ENCODE peak calls at places on chromosomes 5 and 9, in four cellular contexts. A is mammary epithelial cell, U is lower lobe of right lung, P is aorta. O is an unnamed sample. For H3K36me3, the result is how much of the 10 kb centered on the place peaks cover.

GRCh38 chr5:130520211-130520610 is 615.9 kb downstream of the CHSY3 start:
- DNase-seq in A (peak), U (no peak), P (no peak), O (peak)

GRCh38 chr9:111118256-111118950 is 80.1 kb upstream of the LPAR1 start:
- DNase-seq in A (peak), U (no peak), P (no peak), O (peak)

GRCh38 chr9:131744715-131745201 is 4.9 kb upstream of the RAPGEF1 start:
- DNase-seq in A (no peak), U (peak), P (no peak), O (no peak)

GRCh38 chr5:151156732-151157402 is 712 bp downstream of the ANXA6 start:
- DNase-seq in A (no peak), U (no peak), P (no peak), O (no peak)

GRCh38 chr5:19676895-19677294 is 311.1 kb downstream of the CDH18 start:
- DNase-seq in A (peak), U (no peak), P (no peak), O (no peak)

GRCh38 chr9:127049044-127049443 is 73.4 kb downstream of the ANGPTL2 start:
- DNase-seq in A (peak), U (no peak), P (peak), O (peak)

GRCh38 chr9:4111233-4112000 is 188.5 kb downstream of the GLIS3 start:
- DNase-seq in A (no peak), U (no peak), P (no peak), O (no peak)

GRCh38 chr9:124442826-124443225 is 7.4 kb upstream of the ADGRD2 start:
- DNase-seq in A (no peak), U (no peak), P (peak), O (no peak)

GRCh38 chr5:44389410-44389879 is at the start of gene FGF10:
- DNase-seq in A (no peak), U (peak), P (peak), O (no peak)

GRCh38 chr5:112636751-112637150 is 100.9 kb upstream of the APC start:
- DNase-seq in A (no peak), U (no peak), P (no peak), O (no peak)

GRCh38 chr5:127608077-127608660 is 40.7 kb upstream of the CTXN3 start:
- DNase-seq in A (peak), U (no peak), P (no peak), O (no peak)

GRCh38 chr5:150109921-150110320 is 23.6 kb upstream of the CSF1R start:
- DNase-seq in A (peak), U (no peak), P (no peak), O (peak)

GRCh38 chr9:71663216-71663615 is 105.1 kb downstream of the CEMIP2 start:
- DNase-seq in A (no peak), U (no peak), P (no peak), O (no peak)

GRCh38 chr9:90880066-90880465 is 78.4 kb downstream of the SYK start:
- DNase-seq in A (no peak), U (no peak), P (no peak), O (no peak)

GRCh38 chr9:126965541-126966428 is 51.2 kb downstream of the RALGPS1 start:
- DNase-seq in A (peak), U (no peak), P (peak), O (peak)

GRCh38 chr5:133386662-133387061 is 225.7 kb downstream of the FSTL4 start:
- DNase-seq in A (no peak), U (no peak), P (no peak), O (no peak)

GRCh38 chr9:89608646-89609335 is 4.0 kb downstream of the GADD45G start:
- DNase-seq in A (no peak), U (no peak), P (no peak), O (no peak)

GRCh38 chr9:4196376-4196775 is 103.5 kb downstream of the GLIS3 start:
- DNase-seq in A (peak), U (no peak), P (no peak), O (no peak)

GRCh38 chr9:135079018-135079417 is 8.4 kb upstream of the OLFM1 start:
- DNase-seq in A (no peak), U (no peak), P (no peak), O (no peak)

GRCh38 chr9:90546200-90546599 is 96.4 kb downstream of the DIRAS2 start:
- DNase-seq in A (peak), U (no peak), P (no peak), O (peak)

GRCh38 chr9:93661591-93661990 is 85.2 kb downstream of the PHF2 start:
- DNase-seq in A (no peak), U (no peak), P (no peak), O (no peak)

GRCh38 chr9:93663877-93664548 is 87.6 kb downstream of the PHF2 start:
- DNase-seq in A (no peak), U (peak), P (peak), O (no peak)

GRCh38 chr9:93664549-93665120 is 88.3 kb downstream of the PHF2 start:
- DNase-seq in A (no peak), U (peak), P (peak), O (no peak)

GRCh38 chr9:93662016-93662638 is 85.7 kb downstream of the PHF2 start:
- DNase-seq in A (no peak), U (no peak), P (no peak), O (no peak)

GRCh38 chr9:93662952-93663572 is 86.7 kb downstream of the PHF2 start:
- DNase-seq in A (no peak), U (no peak), P (no peak), O (no peak)
- H3K36me3 ChIP-seq in A (under half), U (half or more), P (under half), O (under half)

GRCh38 chr9:134026561-134026960 is 1.3 kb downstream of the BRD3OS start:
- DNase-seq in A (no peak), U (no peak), P (no peak), O (no peak)
- H3K36me3 ChIP-seq in A (under half), U (under half), P (under half), O (under half)

GRCh38 chr9:116342071-116342470 is 188.5 kb downstream of the PAPPA start:
- DNase-seq in A (no peak), U (no peak), P (no peak), O (no peak)
- H3K36me3 ChIP-seq in A (under half), U (under half), P (under half), O (under half)

GRCh38 chr9:137781906-137782585 is 95.5 kb upstream of the CACNA1B start:
- DNase-seq in A (no peak), U (no peak), P (no peak), O (no peak)

GRCh38 chr9:137778336-137778735 is 99.2 kb upstream of the CACNA1B start:
- DNase-seq in A (no peak), U (no peak), P (no peak), O (no peak)

GRCh38 chr9:137777761-137778160 is 99.8 kb upstream of the CACNA1B start:
- DNase-seq in A (no peak), U (no peak), P (no peak), O (no peak)

GRCh38 chr9:137776306-137776995 is 101.1 kb upstream of the CACNA1B start:
- DNase-seq in A (no peak), U (no peak), P (no peak), O (no peak)

DNA sequence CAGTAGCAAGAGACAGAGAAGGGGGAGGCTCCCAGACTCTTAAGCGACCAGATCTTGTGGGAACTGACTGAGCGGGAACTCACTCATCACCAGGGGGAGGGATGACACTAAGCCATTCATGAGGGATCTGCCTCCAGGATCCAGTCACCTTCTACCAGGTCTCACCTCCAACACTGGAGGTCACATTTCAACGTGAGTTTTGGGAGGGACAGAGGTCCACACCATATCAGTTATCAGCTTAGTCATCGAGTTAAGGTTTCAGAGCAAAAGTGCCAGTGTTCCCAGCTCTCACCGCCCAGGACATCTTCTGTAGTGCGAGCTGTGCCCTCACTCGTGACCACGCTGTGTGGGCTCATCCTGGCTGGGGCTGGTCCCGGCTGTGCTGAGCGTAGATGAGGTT is 98.7 kb upstream of the CACNA1B start:
- DNase-seq in A (no peak), U (no peak), P (peak), O (no peak)
- H3K36me3 ChIP-seq in A (under half), U (half or more), P (under half), O (under half)

DNA sequence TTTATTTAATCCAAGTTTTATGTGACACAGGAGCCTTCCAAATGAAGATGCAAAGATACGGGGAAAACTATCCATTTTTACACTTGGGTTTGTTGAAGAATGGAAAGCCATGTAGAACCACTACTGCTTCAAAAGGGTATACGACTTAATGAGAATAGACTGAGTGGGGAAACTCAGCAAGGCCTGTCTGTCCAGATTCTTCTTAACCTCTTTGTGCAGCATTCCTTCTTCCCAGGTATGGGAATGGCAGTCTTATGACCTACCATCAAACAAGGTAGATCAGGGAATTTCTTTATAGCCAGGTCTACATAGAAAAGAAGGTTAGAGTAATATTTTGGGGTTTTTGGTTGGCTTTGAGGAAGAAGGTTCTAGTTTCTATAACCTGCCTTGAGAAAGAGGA is 23.4 kb downstream of the APTX start:
- DNase-seq in A (no peak), U (no peak), P (no peak), O (no peak)
- H3K36me3 ChIP-seq in A (under half), U (half or more), P (under half), O (under half)

O was measured in PC-3.